ENCODE peak calls at places on chromosomes 12 and 14, in seven cellular contexts. S is stomach, N is suprapubic skin, X is transverse colon, Q is esophagus muscularis mucosa, W is ovary, Z is K562. U is an unnamed sample.

GRCh38 chr12:21831671-21832357 is 57.3 kb upstream of the KCNJ8 start:
- DNase-seq in S (no peak), N (peak; percentile 72), X (peak; percentile 9), Q (no peak), W (peak; percentile 56), Z (no peak), U (no peak)

GRCh38 chr12:80195143-80195726 is 95.9 kb downstream of the OTOGL start:
- DNase-seq in S (no peak), N (no peak), X (no peak), Q (no peak), W (no peak), Z (no peak), U (no peak)

GRCh38 chr14:74204481-74204880 is 34.8 kb upstream of the VSX2 start:
- DNase-seq in S (no peak), N (no peak), X (no peak), Q (no peak), W (no peak), Z (no peak), U (no peak)

GRCh38 chr12:41795910-41796309 is 348.8 kb downstream of the GXYLT1 start:
- DNase-seq in S (no peak), N (no peak), X (no peak), Q (no peak), W (no peak), Z (no peak), U (no peak)

GRCh38 chr12:105523164-105524057 is 192.9 kb downstream of the C12orf75 start:
- DNase-seq in S (no peak), N (peak; percentile 90), X (peak; percentile 25), Q (peak; percentile 94), W (peak; percentile 76), Z (no peak), U (peak; percentile 36)

GRCh38 chr12:122998316-122998715 is 17.8 kb downstream of the ARL6IP4 start:
- DNase-seq in S (no peak), N (no peak), X (no peak), Q (no peak), W (no peak), Z (no peak), U (no peak)

GRCh38 chr14:59221558-59221957 is 33.1 kb downstream of the DAAM1 start:
- DNase-seq in S (no peak), N (no peak), X (no peak), Q (no peak), W (no peak), Z (no peak), U (no peak)

GRCh38 chr12:3611853-3612703 is 121.1 kb downstream of the PRMT8 start:
- DNase-seq in S (no peak), N (no peak), X (no peak), Q (no peak), W (no peak), Z (no peak), U (no peak)

GRCh38 chr12:2239376-2240010 is 186.7 kb downstream of the CACNA1C start:
- DNase-seq in S (no peak), N (no peak), X (no peak), Q (no peak), W (peak; percentile 77), Z (no peak), U (no peak)

GRCh38 chr14:75711134-75711795 is 50.2 kb downstream of the TTLL5 start:
- DNase-seq in S (peak; percentile 40), N (no peak), X (no peak), Q (no peak), W (peak; percentile 41), Z (peak; percentile 46), U (no peak)

GRCh38 chr14:23356662-23357061 is 4.0 kb upstream of the SLC22A17 start:
- DNase-seq in S (no peak), N (no peak), X (no peak), Q (no peak), W (no peak), Z (no peak), U (no peak)

GRCh38 chr14:104785708-104786080 is 9.9 kb downstream of the AKT1 start:
- DNase-seq in S (no peak), N (no peak), X (no peak), Q (no peak), W (no peak), Z (no peak), U (no peak)

GRCh38 chr14:77185093-77185465 is 3.5 kb downstream of the TMEM63C start:
- DNase-seq in S (no peak), N (no peak), X (no peak), Q (no peak), W (no peak), Z (no peak), U (no peak)

GRCh38 chr12:117966511-117966910 is 2.3 kb downstream of the KSR2 start:
- DNase-seq in S (no peak), N (no peak), X (no peak), Q (no peak), W (no peak), Z (no peak), U (no peak)

GRCh38 chr14:64201296-64201695 is 92.9 kb downstream of the ESR2 start:
- DNase-seq in S (peak; percentile 54), N (no peak), X (no peak), Q (no peak), W (no peak), Z (no peak), U (no peak)

GRCh38 chr12:78181544-78182162 is 351.0 kb downstream of the NAV3 start:
- DNase-seq in S (no peak), N (no peak), X (peak; percentile 8), Q (no peak), W (no peak), Z (no peak), U (no peak)

GRCh38 chr14:101049511-101049910 is 146.0 kb upstream of the RTL1 start:
- DNase-seq in S (no peak), N (no peak), X (no peak), Q (no peak), W (no peak), Z (no peak), U (no peak)

GRCh38 chr12:92696240-92696639 is 6.5 kb upstream of the PLEKHG7 start:
- DNase-seq in S (no peak), N (no peak), X (peak; percentile 15), Q (no peak), W (no peak), Z (no peak), U (peak; percentile 15)

GRCh38 chr12:126362490-126362889 is 1297.3 kb downstream of the AACS start:
- DNase-seq in S (no peak), N (no peak), X (no peak), Q (no peak), W (no peak), Z (no peak), U (no peak)

GRCh38 chr12:103821773-103822172 is 19.3 kb downstream of the NT5DC3 start:
- DNase-seq in S (no peak), N (no peak), X (no peak), Q (no peak), W (no peak), Z (no peak), U (no peak)

GRCh38 chr12:16399110-16399509 is 51.7 kb downstream of the MGST1 start:
- DNase-seq in S (no peak), N (no peak), X (no peak), Q (no peak), W (no peak), Z (no peak), U (no peak)

GRCh38 chr14:74042296-74042695 is 23.1 kb downstream of the BBOF1 start:
- DNase-seq in S (no peak), N (no peak), X (no peak), Q (no peak), W (no peak), Z (no peak), U (no peak)

GRCh38 chr14:63223596-63223995 is 19.4 kb downstream of the RHOJ start:
- DNase-seq in S (no peak), N (no peak), X (no peak), Q (no peak), W (no peak), Z (no peak), U (no peak)

GRCh38 chr12:104790296-104791125 is 167.6 kb downstream of the SLC41A2 start:
- DNase-seq in S (peak; percentile 40), N (peak; percentile 81), X (peak; percentile 37), Q (no peak), W (peak; percentile 61), Z (peak; percentile 55), U (peak; percentile 30)

DNA sequence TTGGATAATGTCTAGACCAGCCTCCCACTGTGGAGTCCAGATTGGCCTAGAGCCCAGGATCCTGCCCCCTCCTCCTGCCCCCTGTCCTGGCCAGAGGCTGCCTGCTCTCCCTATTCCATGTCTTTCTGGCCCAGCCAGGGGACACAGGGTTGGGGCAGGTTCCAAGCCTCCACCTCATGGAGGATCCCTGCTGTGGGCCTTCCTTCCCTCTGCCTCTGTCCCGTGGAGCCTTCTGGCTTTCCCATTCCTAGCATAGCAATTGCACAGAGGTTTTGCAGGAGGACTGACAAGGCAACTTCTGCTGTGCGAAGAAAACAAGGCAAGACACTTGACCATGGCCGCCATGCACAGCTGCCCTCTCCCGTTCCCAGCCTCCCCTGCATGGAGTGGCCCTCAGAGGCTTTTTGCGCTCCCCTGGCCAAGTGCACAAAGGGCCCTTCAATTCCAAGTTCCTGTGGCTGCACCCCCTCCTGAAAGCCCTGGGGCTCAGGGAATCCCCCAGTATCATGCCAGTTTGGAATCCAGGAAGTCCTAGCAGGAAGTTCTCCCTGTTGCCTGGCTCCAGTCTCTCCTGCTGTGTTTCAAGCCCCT is 42.1 kb downstream of the KRT80 start:
- DNase-seq in S (no peak), N (no peak), X (no peak), Q (no peak), W (no peak), Z (no peak), U (no peak)
- TF ChIP-seq EP300 in S (no peak), N (no peak), X (no peak), Q (no peak), W (no peak), Z (no peak), U (no peak)

GRCh38 chr12:116000252-116000651 is 277.2 kb downstream of the MED13L start:
- DNase-seq in S (no peak), N (no peak), X (no peak), Q (no peak), W (no peak), Z (no peak), U (no peak)
- H3K36me3 ChIP-seq in S (peaks cover 13% of the 10 kb centered on the region), N (peaks cover 59% of the 10 kb centered on the region), X (peaks cover 3% of the 10 kb centered on the region), Q (peaks cover 14% of the 10 kb centered on the region), W (no peaks in the 10 kb centered on the region), Z (peaks cover 64% of the 10 kb centered on the region), U (peaks cover 6% of the 10 kb centered on the region)

DNA sequence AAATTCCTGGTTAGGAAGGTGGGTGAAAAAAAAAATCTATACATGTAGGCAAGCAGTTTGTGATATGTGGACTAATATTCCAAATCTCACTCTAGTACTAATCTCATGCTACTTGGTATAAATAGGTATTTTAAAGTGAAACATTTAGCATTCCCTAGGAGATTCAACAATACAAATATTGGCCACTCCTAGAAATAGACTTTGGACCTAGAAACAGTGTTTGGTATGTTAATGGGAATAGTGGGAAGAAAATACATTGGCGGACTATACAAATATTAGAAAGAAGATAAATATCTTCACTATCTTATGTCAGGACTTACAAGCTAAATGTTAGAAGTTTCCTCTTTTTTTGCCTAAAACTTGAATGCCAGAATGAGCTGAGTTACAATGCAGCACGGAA is 28.2 kb downstream of the HIGD1C start:
- DNase-seq in S (no peak), N (no peak), X (no peak), Q (no peak), W (no peak), Z (no peak), U (no peak)
- TF ChIP-seq EP300 in S (no peak), N (no peak), X (no peak), Q (no peak), W (no peak), Z (no peak), U (no peak)

DNA sequence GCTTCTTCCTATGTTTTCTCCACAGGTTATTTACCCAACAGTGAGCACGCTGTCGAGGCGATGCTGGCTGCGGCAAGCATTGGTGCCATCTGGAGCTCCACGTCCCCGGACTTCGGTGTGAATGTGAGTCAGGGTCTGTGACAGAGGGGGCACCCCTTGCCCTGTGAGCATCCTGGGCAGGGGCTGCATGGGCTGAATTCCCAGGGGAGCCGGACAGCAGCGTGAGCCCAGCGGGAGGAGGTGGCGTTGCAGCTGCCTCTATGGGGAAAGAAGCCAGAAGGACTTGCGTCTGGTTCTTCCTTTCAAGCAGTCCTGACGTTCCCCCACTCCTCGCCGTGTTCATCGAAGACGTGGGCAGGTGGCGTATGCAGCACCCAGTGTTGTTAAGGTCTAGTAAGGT is 26.2 kb downstream of the AACS start:
- DNase-seq in S (no peak), N (no peak), X (no peak), Q (no peak), W (no peak), Z (no peak), U (no peak)
- H3K36me3 ChIP-seq in S (peaks cover 7% of the 10 kb centered on the region), N (peaks cover 62% of the 10 kb centered on the region), X (no peaks in the 10 kb centered on the region), Q (peaks cover 11% of the 10 kb centered on the region), W (no peaks in the 10 kb centered on the region), Z (peaks cover 15% of the 10 kb centered on the region), U (no peaks in the 10 kb centered on the region)